ENCODE peak calls at places on chromosome 11, in five cellular contexts. C is HEK293T; Z is adipocyte; J is naive thymus-derived CD4-positive, alpha-beta T cell; B is caudate nucleus. P is an unnamed sample.

GRCh38 chr11:120306519-120307242 is 18.4 kb upstream of the TLCD5 start:
- DNase-seq in B (no peak), J (no peak), Z (peak), C (peak), P (no peak)

GRCh38 chr11:70016666-70017347 is 61.3 kb upstream of the ANO1 start:
- DNase-seq in J (no peak), B (no peak), C (no peak), Z (peak), P (no peak)

GRCh38 chr11:116499396-116500001 is 273.3 kb downstream of the BUD13 start:
- DNase-seq in Z (peak), C (peak), J (no peak), B (peak), P (peak)

GRCh38 chr11:110712643-110713468 is 619 bp upstream of the ARHGAP20 start:
- DNase-seq in B (peak), C (peak), Z (peak), J (no peak), P (no peak)

GRCh38 chr11:109772846-109773400 is 320.3 kb upstream of the ZC3H12C start:
- DNase-seq in Z (no peak), C (no peak), J (no peak), B (no peak), P (no peak)

GRCh38 chr11:33475999-33476398 is 218.8 kb downstream of the HIPK3 start:
- DNase-seq in Z (peak), B (no peak), C (peak), J (no peak), P (peak)

GRCh38 chr11:126193038-126193478 is 18.4 kb downstream of the RPUSD4 start:
- DNase-seq in B (no peak), Z (no peak), C (no peak), J (no peak), P (no peak)

GRCh38 chr11:35748644-35749043 is 86.1 kb downstream of the TRIM44 start:
- DNase-seq in Z (no peak), J (no peak), C (no peak), B (no peak), P (no peak)

GRCh38 chr11:117421041-117421440 is 93.4 kb downstream of the CEP164 start:
- DNase-seq in Z (no peak), B (no peak), J (no peak), C (no peak), P (no peak)

GRCh38 chr11:125766251-125766650 is 12.4 kb downstream of the PATE2 start:
- DNase-seq in J (no peak), Z (no peak), C (no peak), B (no peak), P (no peak)

GRCh38 chr11:112625816-112626215 is 335.4 kb upstream of the NCAM1 start:
- DNase-seq in B (no peak), J (no peak), Z (no peak), C (no peak), P (no peak)

P was measured in NAMALWA.